ENCODE peak calls at places on chromosome 13, in eight cellular contexts. C is nephron progenitor cell; H is GM12891; G is neural progenitor cell; S is stromal cell of bone marrow; Z is kidney glomerular epithelial cell; E is stimulated activated CD4-positive, alpha-beta T cell treated with anti-CD3 and anti-CD28 coated beads, Interleukin-4, amount 100 ng/mL, for 48 hours; M is activated CD4-positive, alpha-beta T cell treated with anti-CD3 and anti-CD28 coated beads, Interleukin-2, amount 50 U/mL, for 48 hours. D is an unnamed sample.

GRCh38 chr13:106797081-106797640 is 229.2 kb upstream of the ARGLU1 start:
- DNase-seq in C (no peak), H (no peak), G (no peak), S (no peak), Z (no peak), E (no peak), M (no peak), D (no peak)

GRCh38 chr13:110637747-110638146 is 22.4 kb downstream of the NAXD start:
- DNase-seq in C (no peak), H (no peak), G (no peak), S (no peak), Z (no peak), E (no peak), M (no peak), D (no peak)

GRCh38 chr13:46666727-46667456 is 113.9 kb downstream of the LRCH1 start:
- DNase-seq in C (no peak), H (no peak), G (peak; percentile 63), S (no peak), Z (no peak), E (no peak), M (no peak), D (no peak)

GRCh38 chr13:92994056-92994455 is 232.6 kb upstream of the GPC6 start:
- DNase-seq in C (no peak), H (no peak), G (no peak), S (peak; percentile 28), Z (peak; percentile 30), E (no peak), M (no peak), D (no peak)

GRCh38 chr13:89880201-89880600 is 1467.3 kb upstream of the MIR17HG start:
- DNase-seq in C (no peak), H (no peak), G (no peak), S (no peak), Z (no peak), E (no peak), M (no peak), D (no peak)

GRCh38 chr13:20825476-20825875 is 51.7 kb upstream of the EEF1AKMT1 start:
- DNase-seq in C (no peak), H (no peak), G (no peak), S (no peak), Z (no peak), E (no peak), M (no peak), D (no peak)

GRCh38 chr13:113374511-113375175 is 10.7 kb upstream of the GRTP1 start:
- DNase-seq in C (no peak), H (no peak), G (no peak), S (no peak), Z (no peak), E (no peak), M (no peak), D (no peak)

GRCh38 chr13:41516166-41516565 is 58.8 kb downstream of the RGCC start:
- DNase-seq in C (no peak), H (no peak), G (no peak), S (no peak), Z (no peak), E (no peak), M (no peak), D (no peak)

GRCh38 chr13:49536144-49536873 is 40.6 kb downstream of the PHF11 start:
- DNase-seq in C (no peak), H (no peak), G (no peak), S (no peak), Z (no peak), E (no peak), M (no peak), D (no peak)

GRCh38 chr13:36872621-36873020 is 47.4 kb downstream of the SMAD9 start:
- DNase-seq in C (peak; percentile 6), H (no peak), G (peak; percentile 38), S (no peak), Z (no peak), E (no peak), M (no peak), D (no peak)

GRCh38 chr13:98481511-98481951 is 95.4 kb downstream of the STK24 start:
- DNase-seq in C (no peak), H (no peak), G (no peak), S (no peak), Z (no peak), E (no peak), M (no peak), D (no peak)

GRCh38 chr13:48975926-48976676 is 389 bp downstream of the FNDC3A start:
- DNase-seq in C (peak; percentile 82), H (peak; percentile 57), G (peak; percentile 90), S (peak; percentile 65), Z (peak; percentile 74), E (peak; percentile 83), M (peak; percentile 84), D (peak; percentile 96)

GRCh38 chr13:67369895-67370660 is 139.9 kb upstream of the PCDH9 start:
- DNase-seq in C (no peak), H (no peak), G (no peak), S (peak; percentile 54), Z (peak; percentile 50), E (no peak), M (no peak), D (peak; percentile 23)

GRCh38 chr13:83272076-83272475 is 610.2 kb downstream of the SLITRK1 start:
- DNase-seq in C (no peak), H (no peak), G (no peak), S (no peak), Z (no peak), E (no peak), M (no peak), D (no peak)

GRCh38 chr13:40315416-40316064 is 350.9 kb downstream of the FOXO1 start:
- DNase-seq in C (no peak), H (no peak), G (no peak), S (no peak), Z (no peak), E (peak; percentile 34), M (peak; percentile 52), D (no peak)

GRCh38 chr13:95246292-95247082 is 54.8 kb downstream of the ABCC4 start:
- DNase-seq in C (no peak), H (no peak), G (no peak), S (no peak), Z (no peak), E (no peak), M (no peak), D (no peak)

GRCh38 chr13:50685491-50685890 is 158.0 kb downstream of the DLEU7 start:
- DNase-seq in C (no peak), H (no peak), G (peak; percentile 58), S (peak; percentile 65), Z (no peak), E (no peak), M (no peak), D (peak; percentile 12)

GRCh38 chr13:42883771-42884170 is 102.4 kb downstream of the FAM216B start:
- DNase-seq in C (peak; percentile 59), H (no peak), G (peak; percentile 32), S (peak; percentile 39), Z (peak; percentile 2), E (no peak), M (no peak), D (peak; percentile 92)

GRCh38 chr13:43374621-43375020 is 351.2 kb downstream of the DNAJC15 start:
- DNase-seq in C (no peak), H (no peak), G (no peak), S (peak; percentile 43), Z (no peak), E (no peak), M (no peak), D (no peak)

GRCh38 chr13:103803349-103803748 is 737.1 kb upstream of the SLC10A2 start:
- DNase-seq in C (no peak), H (no peak), G (no peak), S (no peak), Z (no peak), E (no peak), M (no peak), D (peak; percentile 23)

GRCh38 chr13:50594276-50594970 is 249.1 kb downstream of the DLEU7 start:
- DNase-seq in C (peak; percentile 56), H (peak; percentile 25), G (peak; percentile 57), S (no peak), Z (no peak), E (peak; percentile 20), M (peak; percentile 21), D (peak; percentile 41)

GRCh38 chr13:48138270-48138669 is 43.4 kb upstream of the MED4 start:
- DNase-seq in C (no peak), H (no peak), G (no peak), S (no peak), Z (no peak), E (no peak), M (peak; percentile 23), D (no peak)

GRCh38 chr13:83867708-83868107 is 14.6 kb downstream of the SLITRK1 start:
- DNase-seq in C (no peak), H (no peak), G (no peak), S (no peak), Z (no peak), E (no peak), M (no peak), D (no peak)

GRCh38 chr13:31755803-31756212 is 16.5 kb downstream of the RXFP2 start:
- DNase-seq in C (no peak), H (no peak), G (no peak), S (peak; percentile 85), Z (no peak), E (no peak), M (no peak), D (no peak)

GRCh38 chr13:98738213-98738612 is 14.3 kb downstream of the SLC15A1 start:
- DNase-seq in C (no peak), H (no peak), G (no peak), S (no peak), Z (no peak), E (no peak), M (no peak), D (no peak)

GRCh38 chr13:99151516-99151915 is 49.1 kb upstream of the UBAC2 start:
- DNase-seq in C (no peak), H (no peak), G (no peak), S (peak; percentile 48), Z (peak; percentile 21), E (no peak), M (peak; percentile 19), D (no peak)

GRCh38 chr13:62846302-62846701 is 1430.7 kb upstream of the PCDH20 start:
- DNase-seq in C (no peak), H (no peak), G (no peak), S (no peak), Z (no peak), E (no peak), M (no peak), D (no peak)

GRCh38 chr13:91122766-91123165 is 224.7 kb upstream of the MIR17HG start:
- DNase-seq in C (no peak), H (no peak), G (no peak), S (no peak), Z (no peak), E (no peak), M (no peak), D (no peak)

GRCh38 chr13:50892162-50892944 is 17.2 kb upstream of the RNASEH2B start:
- DNase-seq in C (no peak), H (no peak), G (no peak), S (no peak), Z (no peak), E (no peak), M (no peak), D (no peak)